ENCODE peak calls at places on chromosome 10, in six cellular contexts. W is SK-N-SH, N is K562, F is HCT116, E is HepG2, L is GM12878. H is an unnamed sample.

GRCh38 chr10:132706701-132707100 is 79.2 kb downstream of the NKX6-2 start:
- DNase-seq in W (no peak), N (no peak), F (no peak), E (no peak), L (no peak), H (no peak)

GRCh38 chr10:92142949-92143348 is 147.9 kb downstream of the CPEB3 start:
- DNase-seq in W (no peak), N (no peak), F (no peak), E (no peak), L (peak; percentile 43), H (no peak)

GRCh38 chr10:44955408-44956070 is 4.1 kb upstream of the RASSF4 start:
- DNase-seq in W (no peak), N (no peak), F (no peak), E (no peak), L (no peak), H (no peak)

GRCh38 chr10:89332718-89333281 is 5.0 kb downstream of the IFIT3 start:
- DNase-seq in W (no peak), N (no peak), F (no peak), E (no peak), L (peak; percentile 69), H (peak; percentile 18)

GRCh38 chr10:5038703-5039102 is 35.0 kb upstream of the AKR1C2 start:
- DNase-seq in W (no peak), N (no peak), F (no peak), E (no peak), L (no peak), H (no peak)

GRCh38 chr10:11856678-11857077 is 33.5 kb downstream of the PROSER2 start:
- DNase-seq in W (no peak), N (no peak), F (no peak), E (no peak), L (no peak), H (no peak)

GRCh38 chr10:123665371-123666286 is 526 bp upstream of the GPR26 start:
- DNase-seq in W (peak; percentile 62), N (no peak), F (no peak), E (no peak), L (no peak), H (no peak)

GRCh38 chr10:71597821-71598498 is 121.6 kb downstream of the C10orf105 start:
- DNase-seq in W (no peak), N (no peak), F (no peak), E (peak; percentile 28), L (no peak), H (no peak)

GRCh38 chr10:46525824-46526681 is 30.4 kb downstream of the GPRIN2 start:
- DNase-seq in W (no peak), N (no peak), F (peak; percentile 26), E (no peak), L (no peak), H (peak; percentile 45)

GRCh38 chr10:128326851-128327250 is 200.6 kb upstream of the MKI67 start:
- DNase-seq in W (no peak), N (no peak), F (no peak), E (no peak), L (no peak), H (no peak)

GRCh38 chr10:129896231-129897150 is 67.6 kb downstream of the EBF3 start:
- DNase-seq in W (no peak), N (no peak), F (no peak), E (no peak), L (no peak), H (no peak)

GRCh38 chr10:86269332-86269731 is 97.3 kb downstream of the GRID1 start:
- DNase-seq in W (no peak), N (no peak), F (no peak), E (no peak), L (no peak), H (no peak)

GRCh38 chr10:44334621-44335184 is 50.2 kb downstream of the CXCL12 start:
- DNase-seq in W (no peak), N (no peak), F (no peak), E (no peak), L (no peak), H (no peak)

GRCh38 chr10:89295597-89295996 is 6.2 kb upstream of the IFIT2 start:
- DNase-seq in W (no peak), N (no peak), F (no peak), E (no peak), L (no peak), H (no peak)

GRCh38 chr10:119652361-119652760 is 1.2 kb downstream of the BAG3 start:
- DNase-seq in W (no peak), N (peak; percentile 65), F (peak; percentile 43), E (peak; percentile 35), L (no peak), H (peak; percentile 72)

GRCh38 chr10:58064714-58065528 is 202.8 kb downstream of the IPMK start:
- DNase-seq in W (peak; percentile 43), N (peak; percentile 34), F (peak; percentile 19), E (peak; percentile 35), L (no peak), H (peak; percentile 85)

GRCh38 chr10:43939389-43939938 is 290.8 kb upstream of the ZNF32 start:
- DNase-seq in W (no peak), N (no peak), F (no peak), E (no peak), L (no peak), H (no peak)

GRCh38 chr10:116138897-116139296 is 134.1 kb downstream of the GFRA1 start:
- DNase-seq in W (no peak), N (no peak), F (no peak), E (no peak), L (no peak), H (peak; percentile 59)

GRCh38 chr10:96470108-96470743 is 43.5 kb downstream of the TLL2 start:
- DNase-seq in W (peak; percentile 78), N (peak; percentile 45), F (peak; percentile 24), E (peak; percentile 18), L (no peak), H (peak; percentile 50)

GRCh38 chr10:69057951-69058297 is 30.0 kb upstream of the SRGN start:
- DNase-seq in W (no peak), N (peak; percentile 38), F (no peak), E (no peak), L (no peak), H (no peak)

GRCh38 chr10:31134303-31134928 is 102.8 kb upstream of the ZNF438 start:
- DNase-seq in W (no peak), N (no peak), F (no peak), E (peak; percentile 7), L (peak; percentile 11), H (no peak)

GRCh38 chr10:117955171-117955570 is 91.6 kb downstream of the RAB11FIP2 start:
- DNase-seq in W (no peak), N (no peak), F (no peak), E (no peak), L (no peak), H (no peak)

DNA sequence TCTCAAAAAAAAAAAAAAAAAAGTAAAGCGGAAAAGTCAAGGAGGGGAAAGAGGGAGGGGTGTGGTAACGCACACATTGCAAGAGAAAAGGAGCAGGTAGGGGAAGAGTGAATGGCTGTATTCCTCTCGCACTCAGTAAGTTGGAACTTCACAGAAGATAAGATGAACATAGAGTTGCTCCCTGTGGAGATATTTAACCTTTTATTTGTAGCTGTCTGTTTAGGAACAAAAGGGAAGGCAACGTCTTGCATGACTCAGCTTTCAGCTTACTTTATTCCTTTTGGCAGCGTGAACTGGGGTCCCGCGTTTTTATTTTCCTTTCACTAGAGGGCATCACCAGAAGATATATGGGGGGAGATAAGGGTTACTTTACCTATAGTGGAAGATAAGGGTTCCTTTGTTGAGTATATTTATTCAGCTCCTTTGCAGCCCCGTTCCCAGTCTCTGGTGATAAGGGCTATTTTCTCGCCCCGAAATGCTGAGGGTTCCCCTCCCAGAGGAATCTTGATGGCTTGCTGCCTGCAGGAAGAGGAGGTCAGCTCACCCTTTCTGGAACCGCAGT is 78.5 kb downstream of the APBB1IP start:
- DNase-seq in W (no peak), N (no peak), F (no peak), E (no peak), L (no peak), H (no peak)
- TF ChIP-seq JUND in W (no peak), N (no peak), F (no peak), E (no peak), L (no peak), H (no peak)

DNA sequence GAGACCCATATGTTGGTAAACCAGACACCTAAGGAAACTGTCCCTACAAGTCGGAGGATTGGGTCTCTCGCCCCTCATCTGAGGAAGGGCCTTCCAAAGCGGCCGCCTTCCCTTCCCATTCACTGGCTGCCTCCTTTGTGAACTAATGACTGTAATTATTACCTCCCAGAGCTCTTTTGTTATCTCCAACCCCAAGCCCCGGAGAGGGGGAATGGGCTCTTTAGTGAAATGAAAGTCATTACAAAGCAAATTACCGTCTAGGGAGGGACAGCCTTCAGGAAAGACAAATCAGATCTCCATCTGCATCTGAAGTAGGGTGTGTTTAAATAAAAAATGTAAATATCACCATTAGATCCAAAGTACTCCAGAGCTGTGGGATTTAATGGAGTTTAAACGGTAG is 2.6 kb upstream of the GAD2 start:
- DNase-seq in W (no peak), N (no peak), F (no peak), E (no peak), L (no peak), H (no peak)
- TF ChIP-seq JUND in W (no peak), N (no peak), F (no peak), E (no peak), L (no peak), H (no peak)

GRCh38 chr10:122285506-122286444 is 14.7 kb downstream of the BTBD16 start:
- DNase-seq in W (no peak), N (no peak), F (no peak), E (no peak), L (no peak), H (no peak)

GRCh38 chr10:122288917-122289316 is 17.8 kb downstream of the BTBD16 start:
- DNase-seq in W (no peak), N (no peak), F (no peak), E (no peak), L (no peak), H (no peak)

GRCh38 chr10:122290334-122290733 is 19.2 kb downstream of the BTBD16 start:
- DNase-seq in W (no peak), N (no peak), F (no peak), E (peak; percentile 41), L (no peak), H (no peak)

GRCh38 chr10:122287584-122287983 is 16.5 kb downstream of the BTBD16 start:
- DNase-seq in W (no peak), N (no peak), F (no peak), E (no peak), L (no peak), H (no peak)

GRCh38 chr10:122286872-122287271 is 15.8 kb downstream of the BTBD16 start:
- DNase-seq in W (no peak), N (no peak), F (no peak), E (no peak), L (no peak), H (no peak)
- TF ChIP-seq JUND in W (no peak), N (no peak), F (peak; percentile 45), E (no peak), L (no peak), H (no peak)

GRCh38 chr10:3853016-3853415 is 68.0 kb upstream of the KLF6 start:
- DNase-seq in W (no peak), N (no peak), F (no peak), E (no peak), L (no peak), H (no peak)

GRCh38 chr10:3848768-3849643 is 64.0 kb upstream of the KLF6 start:
- DNase-seq in W (no peak), N (no peak), F (no peak), E (no peak), L (no peak), H (no peak)

GRCh38 chr10:3853547-3853989 is 68.6 kb upstream of the KLF6 start:
- DNase-seq in W (no peak), N (no peak), F (no peak), E (no peak), L (no peak), H (peak; percentile 84)

GRCh38 chr10:3852147-3852904 is 67.3 kb upstream of the KLF6 start:
- DNase-seq in W (no peak), N (peak; percentile 85), F (peak; percentile 99), E (peak; percentile 98), L (peak; percentile 88), H (peak; percentile 81)

GRCh38 chr10:3850999-3851937 is 66.3 kb upstream of the KLF6 start:
- DNase-seq in W (no peak), N (no peak), F (peak; percentile 43), E (peak; percentile 66), L (peak; percentile 72), H (peak; percentile 61)
- TF ChIP-seq JUND in W (no peak), N (peak; percentile 58), F (no peak), E (no peak), L (no peak), H (no peak)